ENCODE peak calls at places on chromosomes 1 and 21, in six cellular contexts. F, M, A, X, P and J are unnamed samples.

GRCh38 chr1:31583082-31583994 is 7.0 kb downstream of the TINAGL1 start:
- DNase-seq in F (no peak), M (no peak), A (no peak), X (no peak), P (no peak), J (no peak)

GRCh38 chr1:36994863-36995262 is 39.5 kb downstream of the GRIK3 start:
- DNase-seq in F (peak; percentile 14), M (no peak), A (no peak), X (no peak), P (no peak), J (no peak)

GRCh38 chr1:28518745-28519341 is 13.0 kb downstream of the RCC1 start:
- DNase-seq in F (peak; percentile 60), M (no peak), A (no peak), X (peak; percentile 84), P (no peak), J (no peak)

GRCh38 chr21:45264146-45264918 is 23.4 kb downstream of the POFUT2 start:
- DNase-seq in F (no peak), M (no peak), A (no peak), X (no peak), P (no peak), J (no peak)

GRCh38 chr1:31683997-31684396 is 19.8 kb downstream of the COL16A1 start:
- DNase-seq in F (peak; percentile 66), M (no peak), A (no peak), X (no peak), P (no peak), J (no peak)

GRCh38 chr1:218436346-218436745 is 91.2 kb downstream of the TGFB2 start:
- DNase-seq in F (no peak), M (no peak), A (no peak), X (no peak), P (no peak), J (no peak)

GRCh38 chr1:181314010-181314409 is 169.3 kb upstream of the CACNA1E start:
- DNase-seq in F (no peak), M (no peak), A (no peak), X (no peak), P (no peak), J (no peak)

GRCh38 chr1:15622707-15623373 is 5.6 kb downstream of the DDI2 start:
- DNase-seq in F (no peak), M (no peak), A (no peak), X (no peak), P (no peak), J (no peak)

GRCh38 chr1:77498918-77499317 is 183.5 kb downstream of the ZZZ3 start:
- DNase-seq in F (no peak), M (no peak), A (no peak), X (no peak), P (no peak), J (no peak)

GRCh38 chr1:105386489-105386888 is 1636.8 kb downstream of the AMY1C start:
- DNase-seq in F (no peak), M (no peak), A (no peak), X (no peak), P (no peak), J (no peak)

GRCh38 chr1:90835661-90836344 is 118.7 kb upstream of the BARHL2 start:
- DNase-seq in F (no peak), M (no peak), A (no peak), X (no peak), P (no peak), J (no peak)

GRCh38 chr1:186609183-186609582 is 71.0 kb downstream of the PTGS2 start:
- DNase-seq in F (no peak), M (no peak), A (no peak), X (no peak), P (no peak), J (no peak)

GRCh38 chr1:916173-917075 is 7.3 kb upstream of the SAMD11 start:
- DNase-seq in F (peak; percentile 48), M (no peak), A (no peak), X (no peak), P (no peak), J (no peak)

GRCh38 chr1:113805256-113805531 is 7.1 kb downstream of the RSBN1 start:
- DNase-seq in F (no peak), M (no peak), A (no peak), X (no peak), P (no peak), J (no peak)

GRCh38 chr1:113808450-113809195 is 3.7 kb downstream of the RSBN1 start:
- DNase-seq in F (no peak), M (no peak), A (no peak), X (no peak), P (no peak), J (no peak)

GRCh38 chr1:113805639-113806038 is 6.6 kb downstream of the RSBN1 start:
- DNase-seq in F (no peak), M (no peak), A (no peak), X (no peak), P (no peak), J (no peak)

GRCh38 chr1:113802367-113803007 is 9.8 kb downstream of the RSBN1 start:
- DNase-seq in F (no peak), M (no peak), A (no peak), X (no peak), P (no peak), J (no peak)

DNA sequence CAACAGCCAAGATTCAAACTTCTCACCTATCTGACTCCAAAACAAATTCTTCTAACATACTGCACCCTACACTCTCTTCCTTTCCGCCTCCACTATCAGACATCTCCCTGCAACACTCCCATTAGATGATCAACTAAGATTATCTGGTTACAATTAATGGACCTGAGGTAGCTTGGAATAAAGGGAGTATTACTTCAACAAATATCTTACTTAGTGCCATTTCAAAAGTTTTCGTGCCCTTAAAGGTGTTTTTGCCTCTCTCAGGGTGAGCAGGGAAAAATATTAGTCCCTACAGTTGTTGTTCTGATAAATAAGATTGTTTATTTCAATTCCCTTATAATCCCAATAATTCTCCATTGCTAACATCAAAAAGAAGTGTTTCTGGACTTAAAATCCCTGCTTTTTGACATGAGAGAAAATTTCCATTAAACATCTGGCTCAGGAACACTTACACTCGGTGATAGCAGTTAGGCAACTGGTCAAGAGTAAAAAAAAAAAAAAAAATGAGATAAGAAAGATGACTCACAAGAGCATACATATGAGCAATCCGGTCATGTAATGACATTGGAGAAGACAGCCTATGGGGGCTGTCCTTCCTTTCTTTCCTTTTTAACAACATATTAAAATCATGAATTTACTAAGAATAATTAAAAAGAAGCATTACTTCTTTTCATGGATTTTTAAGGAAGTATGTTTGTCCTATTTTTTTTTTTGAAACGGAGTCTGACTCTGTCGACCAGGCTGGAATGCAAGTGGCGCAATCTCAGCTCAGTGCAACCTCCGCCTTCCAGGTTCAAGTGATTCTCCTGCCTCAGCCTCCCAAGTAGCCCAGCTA is 7.6 kb downstream of the RSBN1 start:
- DNase-seq in F (peak; percentile 82), M (no peak), A (no peak), X (peak; percentile 84), P (no peak), J (no peak)
- TF ChIP-seq TAF1 in F (no peak), M (no peak), A (no peak), X (no peak), P (no peak), J (no peak)

GRCh38 chr1:201171063-201172036 is 17.1 kb upstream of the TMEM9 start:
- DNase-seq in F (peak; percentile 75), M (peak; percentile 57), A (no peak), X (peak; percentile 65), P (no peak), J (peak; percentile 49)

GRCh38 chr1:201169203-201169602 is 14.9 kb upstream of the TMEM9 start:
- DNase-seq in F (no peak), M (no peak), A (no peak), X (no peak), P (no peak), J (no peak)

GRCh38 chr1:201169971-201170532 is 15.8 kb upstream of the TMEM9 start:
- DNase-seq in F (no peak), M (no peak), A (no peak), X (no peak), P (no peak), J (no peak)

GRCh38 chr1:201172336-201172735 is 18.1 kb upstream of the TMEM9 start:
- DNase-seq in F (no peak), M (no peak), A (no peak), X (no peak), P (no peak), J (no peak)

GRCh38 chr1:201170533-201171062 is 16.3 kb upstream of the TMEM9 start:
- DNase-seq in F (peak; percentile 100), M (peak; percentile 84), A (peak; percentile 33), X (peak; percentile 99), P (peak; percentile 60), J (peak; percentile 94)
- TF ChIP-seq POLR2A in F (peak; percentile 68), M (no peak), A (no peak), X (peak; percentile 84), P (no peak), J (no peak)

GRCh38 chr1:41726899-41727748 is 191.6 kb downstream of the HIVEP3 start:
- DNase-seq in F (no peak), M (no peak), A (peak; percentile 74), X (peak; percentile 6), P (no peak), J (peak; percentile 57)
- TF ChIP-seq POLR2AphosphoS5 in F (no peak), M (no peak), A (peak; percentile 54), X (no peak), P (no peak), J (peak; percentile 21)

GRCh38 chr21:25283720-25284119 is 323.6 kb downstream of the MRPL39 start:
- DNase-seq in F (no peak), M (no peak), A (no peak), X (peak; percentile 0), P (no peak), J (no peak)
- TF ChIP-seq TAF1 in F (no peak), M (no peak), A (no peak), X (no peak), P (no peak), J (no peak)

GRCh38 chr1:172932981-172933380 is 117.8 kb downstream of the TNFSF18 start:
- DNase-seq in F (no peak), M (no peak), A (no peak), X (peak; percentile 18), P (no peak), J (no peak)

GRCh38 chr1:172936088-172936487 is 114.7 kb downstream of the TNFSF18 start:
- DNase-seq in F (no peak), M (no peak), A (no peak), X (no peak), P (no peak), J (no peak)

GRCh38 chr1:172931846-172932245 is 118.9 kb downstream of the TNFSF18 start:
- DNase-seq in F (no peak), M (no peak), A (no peak), X (no peak), P (no peak), J (no peak)

GRCh38 chr1:172934417-172934762 is 116.4 kb downstream of the TNFSF18 start:
- DNase-seq in F (no peak), M (no peak), A (no peak), X (no peak), P (no peak), J (no peak)

DNA sequence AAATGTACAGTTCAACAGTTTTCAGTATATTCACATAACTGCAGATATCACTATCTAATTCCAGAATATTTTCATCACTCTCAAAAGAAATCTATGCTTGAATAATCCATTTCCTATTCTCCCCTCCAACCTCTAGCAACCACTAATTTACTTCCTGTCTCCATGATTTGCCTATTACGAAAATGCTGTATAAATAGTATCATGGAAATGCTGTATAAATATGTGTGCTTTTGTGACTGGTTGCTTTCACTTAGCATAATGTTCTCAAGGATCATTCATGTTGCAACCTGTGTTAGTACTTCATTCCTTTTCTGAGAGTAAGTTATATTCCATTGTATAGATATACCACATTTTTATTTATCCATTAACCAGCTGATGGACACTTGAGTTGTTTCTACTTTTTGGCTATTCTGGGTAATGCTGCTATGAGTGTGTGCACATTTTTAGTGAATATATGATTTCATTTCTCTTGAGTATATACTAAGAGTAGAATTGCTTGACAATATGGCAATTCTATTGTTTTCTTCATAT is 115.6 kb downstream of the TNFSF18 start:
- DNase-seq in F (no peak), M (no peak), A (no peak), X (no peak), P (no peak), J (no peak)
- TF ChIP-seq POLR2A in F (no peak), M (no peak), A (no peak), X (no peak), P (no peak), J (no peak)